ENCODE peak calls at places on chromosome 5, in four cellular contexts. A is caudate nucleus, B is gastrocnemius medialis, R is IMR-90. U is an unnamed sample.

GRCh38 chr5:145062280-145062679 is 772.9 kb downstream of the PRELID2 start:
- DNase-seq in R (peak), A (no peak), B (no peak), U (no peak)

GRCh38 chr5:134503088-134503936 is 22.2 kb upstream of the JADE2 start:
- DNase-seq in B (peak), A (no peak), R (peak), U (no peak)

GRCh38 chr5:18043344-18043743 is 409.1 kb downstream of the TAF11L14 start:
- DNase-seq in R (no peak), A (no peak), B (no peak), U (no peak)

GRCh38 chr5:131246515-131246914 is 17.3 kb upstream of the CDC42SE2 start:
- DNase-seq in B (no peak), A (no peak), R (no peak), U (no peak)

GRCh38 chr5:132473608-132474007 is 17.0 kb downstream of the IRF1 start:
- DNase-seq in R (no peak), B (peak), A (no peak), U (no peak)

GRCh38 chr5:121915765-121916164 is 46.0 kb upstream of the SRFBP1 start:
- DNase-seq in B (no peak), A (no peak), R (no peak), U (no peak)

GRCh38 chr5:94793816-94794198 is 175.3 kb downstream of the SLF1 start:
- DNase-seq in R (peak), B (no peak), A (no peak), U (no peak)

GRCh38 chr5:45454114-45454513 is 242.1 kb downstream of the HCN1 start:
- DNase-seq in B (peak), R (peak), A (peak), U (no peak)

GRCh38 chr5:174723979-174724483 is 351 bp upstream of the MSX2 start:
- DNase-seq in A (no peak), B (no peak), R (no peak), U (no peak)

GRCh38 chr5:107985144-107985543 is 314.4 kb upstream of the EFNA5 start:
- DNase-seq in R (no peak), B (peak), A (no peak), U (no peak)

GRCh38 chr5:42321800-42322199 is 101.4 kb upstream of the GHR start:
- DNase-seq in R (no peak), B (no peak), A (no peak), U (no peak)

GRCh38 chr5:154366353-154366752 is 79.4 kb upstream of the SAP30L start:
- DNase-seq in B (no peak), A (no peak), R (peak), U (no peak)

GRCh38 chr5:37871023-37871815 is 31.4 kb upstream of the GDNF start:
- DNase-seq in A (no peak), B (no peak), R (peak), U (no peak)

GRCh38 chr5:154287136-154287535 is 96.6 kb downstream of the GALNT10 start:
- DNase-seq in B (no peak), A (no peak), R (peak), U (peak)

GRCh38 chr5:72508241-72509170 is 1.3 kb upstream of the ZNF366 start:
- DNase-seq in B (no peak), A (no peak), R (no peak), U (no peak)

GRCh38 chr5:172123269-172123692 is 64.7 kb downstream of the STK10 start:
- DNase-seq in B (peak), R (peak), A (peak), U (no peak)

GRCh38 chr5:120843390-120843980 is 379.4 kb downstream of the PRR16 start:
- DNase-seq in A (no peak), R (no peak), B (no peak), U (no peak)

GRCh38 chr5:147369742-147370374 is 135.0 kb downstream of the STK32A start:
- DNase-seq in A (no peak), B (no peak), R (peak), U (no peak)

GRCh38 chr5:33212439-33212838 is 228.3 kb upstream of the TARS1 start:
- DNase-seq in B (no peak), A (no peak), R (no peak), U (no peak)

GRCh38 chr5:80194470-80194869 is 61.4 kb downstream of the SERINC5 start:
- DNase-seq in B (no peak), A (no peak), R (peak), U (no peak)

GRCh38 chr5:140481758-140482157 is 65.7 kb upstream of the EIF4EBP3 start:
- DNase-seq in A (no peak), R (peak), B (no peak), U (no peak)

GRCh38 chr5:65760504-65761275 is 38.7 kb downstream of the NLN start:
- DNase-seq in B (no peak), R (peak), A (peak), U (peak)

GRCh38 chr5:176837707-176838115 is 27.4 kb downstream of the UNC5A start:
- DNase-seq in R (peak), A (peak), B (peak), U (peak)

GRCh38 chr5:169350759-169351240 is 49.9 kb upstream of the SLIT3 start:
- DNase-seq in R (peak), A (no peak), B (no peak), U (peak)

GRCh38 chr5:50990296-50990924 is 324.0 kb downstream of the PARP8 start:
- DNase-seq in R (no peak), A (no peak), B (no peak), U (no peak)

GRCh38 chr5:142433526-142434321 is 108.9 kb upstream of the SPRY4 start:
- DNase-seq in R (peak), A (no peak), B (no peak), U (no peak)

GRCh38 chr5:14208071-14209021 is 65.2 kb downstream of the TRIO start:
- DNase-seq in R (peak), A (no peak), B (no peak), U (no peak)

GRCh38 chr5:107289030-107289714 is 381.6 kb downstream of the EFNA5 start:
- DNase-seq in R (no peak), A (no peak), B (no peak), U (no peak)

GRCh38 chr5:175778951-175779475 is 92.4 kb upstream of the CPLX2 start:
- DNase-seq in A (no peak), R (no peak), B (no peak), U (peak)

GRCh38 chr5:178286226-178287090 is 53.9 kb upstream of the PHYKPL start:
- DNase-seq in R (no peak), B (no peak), A (no peak), U (no peak)

GRCh38 chr5:112005533-112005926 is 248.5 kb upstream of the NREP start:
- DNase-seq in R (peak), B (no peak), A (no peak), U (no peak)

GRCh38 chr5:37208883-37209808 is 40.0 kb downstream of the CPLANE1 start:
- DNase-seq in R (peak), A (peak), B (peak), U (no peak)

GRCh38 chr5:151691706-151692105 is 5.0 kb upstream of the SPARC start:
- DNase-seq in R (no peak), A (no peak), B (no peak), U (no peak)

GRCh38 chr5:160959804-160960203 is 107.8 kb upstream of the ATP10B start:
- DNase-seq in A (no peak), R (no peak), B (no peak), U (no peak)

GRCh38 chr5:132024789-132025402 is 13.4 kb upstream of the ACSL6 start:
- DNase-seq in R (no peak), A (no peak), B (no peak), U (no peak)

GRCh38 chr5:77630246-77631165 is 8.0 kb downstream of the OTP start:
- DNase-seq in B (no peak), R (no peak), A (no peak), U (no peak)

GRCh38 chr5:77631166-77631582 is 7.3 kb downstream of the OTP start:
- DNase-seq in A (no peak), R (no peak), B (no peak), U (no peak)

GRCh38 chr5:77629553-77630245 is 8.8 kb downstream of the OTP start:
- DNase-seq in R (no peak), A (no peak), B (no peak), U (no peak)

GRCh38 chr5:77627869-77628674 is 10.4 kb downstream of the OTP start:
- DNase-seq in B (no peak), R (no peak), A (no peak), U (no peak)

DNA sequence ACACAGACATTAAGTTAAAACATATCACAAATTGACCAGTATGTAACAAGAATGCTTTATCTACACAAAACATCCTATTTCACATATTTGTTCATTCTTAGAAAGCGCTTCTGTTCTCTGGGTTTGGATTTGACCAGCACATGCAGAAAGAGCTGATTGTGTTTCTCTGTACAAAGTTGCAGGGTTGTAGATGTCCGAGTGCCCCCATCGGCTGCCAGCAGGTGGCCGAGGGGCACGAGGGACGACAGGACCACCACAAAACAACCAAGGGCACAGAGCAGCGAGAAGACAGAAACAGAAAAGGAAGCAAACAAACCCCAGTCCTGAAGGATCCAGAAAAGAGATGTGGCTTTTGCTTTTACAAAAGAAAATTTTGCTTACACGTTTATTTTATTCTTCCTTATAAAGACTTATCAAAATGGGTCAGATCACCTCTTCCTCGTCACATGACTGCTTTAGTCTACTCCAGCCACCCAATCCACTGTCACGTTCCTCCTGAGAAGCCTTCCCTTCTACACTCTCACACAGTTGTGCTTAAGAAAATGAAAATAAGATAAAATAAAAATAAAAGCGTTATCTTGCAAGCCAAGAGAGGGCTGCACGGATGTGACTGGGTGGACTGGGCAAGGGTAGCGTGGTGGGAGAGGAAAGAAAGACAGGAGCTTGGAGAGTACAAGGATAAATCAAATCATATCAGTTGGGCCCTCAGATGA is 9.5 kb downstream of the OTP start:
- DNase-seq in B (no peak), A (no peak), R (no peak), U (no peak)
- H3K27ac ChIP-seq in B (no peak), A (no peak), R (no peak), U (no peak)

DNA sequence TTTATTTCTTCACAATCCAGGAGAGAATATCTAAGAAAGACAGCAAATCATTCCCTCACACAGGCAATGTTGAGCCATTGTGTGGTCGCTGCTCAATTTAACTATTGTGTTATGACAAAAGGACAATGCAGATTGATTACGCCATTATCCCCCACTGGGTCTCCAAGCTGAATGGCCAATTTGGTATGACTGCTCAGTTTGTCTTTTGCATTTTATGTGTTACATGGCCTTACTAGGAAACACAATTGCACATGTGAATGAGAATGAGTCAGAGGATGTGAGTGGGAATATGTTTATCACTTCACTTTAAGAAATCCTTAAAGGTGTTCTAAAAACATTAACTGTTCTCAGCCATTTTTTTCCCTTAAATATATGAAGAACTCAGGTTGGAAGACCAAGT is 108.3 kb downstream of the FAM174A start:
- DNase-seq in A (no peak), R (no peak), B (no peak), U (no peak)
- H3K27ac ChIP-seq in A (no peak), R (no peak), B (no peak), U (no peak)

GRCh38 chr5:59543826-59544442 is 349.6 kb downstream of the PDE4D start:
- DNase-seq in B (peak), R (no peak), A (no peak), U (peak)

GRCh38 chr5:59547731-59548130 is 345.8 kb downstream of the PDE4D start:
- DNase-seq in B (peak), R (no peak), A (no peak), U (no peak)

GRCh38 chr5:59542841-59543825 is 350.4 kb downstream of the PDE4D start:
- DNase-seq in R (no peak), A (no peak), B (peak), U (no peak)

GRCh38 chr5:59540366-59540765 is 353.2 kb downstream of the PDE4D start:
- DNase-seq in B (no peak), R (no peak), A (peak), U (peak)

GRCh38 chr5:59544573-59544972 is 349.0 kb downstream of the PDE4D start:
- DNase-seq in B (no peak), A (no peak), R (no peak), U (no peak)
- H3K27ac ChIP-seq in B (peak), A (peak), R (no peak), U (peak)

GRCh38 chr5:124438390-124439380 is 307.8 kb downstream of the ZNF608 start:
- DNase-seq in R (no peak), B (no peak), A (peak), U (no peak)
- H3K27ac ChIP-seq in R (no peak), B (no peak), A (peak), U (no peak)

DNA sequence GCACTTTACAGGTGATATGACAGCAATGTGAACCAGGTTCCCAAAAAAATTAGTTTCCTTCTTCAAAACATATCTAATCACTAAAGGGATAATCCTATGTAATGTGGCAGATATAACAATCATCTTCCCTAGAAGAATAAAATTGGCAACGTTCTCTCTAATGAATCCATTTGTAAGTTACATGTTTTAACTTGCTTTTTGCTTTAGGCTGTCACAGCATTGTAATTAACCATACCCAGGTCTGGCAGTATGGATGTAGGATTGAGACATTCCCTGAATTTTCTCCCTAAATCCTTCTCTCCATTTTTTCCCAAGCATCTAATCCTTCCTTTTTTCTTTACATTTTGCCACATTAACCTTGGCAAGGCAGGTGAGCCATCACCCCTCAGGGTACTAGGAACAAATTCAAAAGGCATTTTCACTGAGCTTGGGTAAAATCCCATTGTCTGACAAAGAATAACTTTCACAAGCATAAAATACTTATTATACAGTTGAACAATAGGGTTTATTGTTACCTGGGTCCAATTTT is 548.3 kb downstream of the SEMA5A start:
- DNase-seq in A (no peak), B (no peak), R (no peak), U (no peak)
- H3K27ac ChIP-seq in A (no peak), B (no peak), R (no peak), U (no peak)

GRCh38 chr5:86880785-86881492 is 263.2 kb downstream of the COX7C start:
- DNase-seq in A (peak), B (no peak), R (peak), U (no peak)
- H3K27ac ChIP-seq in A (no peak), B (no peak), R (no peak), U (no peak)